ENCODE peak calls at places on chromosomes 2 and 18, in five cellular contexts. One of them, this sample, is unnamed.

GRCh38 chr18:70046207-70046606 is 98.5 kb upstream of the CD226 start:
- DNase-seq in cerebellum: no peak
- DNase-seq in K562: no peak
- DNase-seq in fibroblast of lung: peak
- DNase-seq in left ventricle myocardium inferior: no peak
- DNase-seq in this sample: no peak

GRCh38 chr2:22450831-22451230 is 934.1 kb upstream of the KLHL29 start:
- DNase-seq in left ventricle myocardium inferior: no peak
- DNase-seq in fibroblast of lung: no peak
- DNase-seq in K562: no peak
- DNase-seq in cerebellum: no peak
- DNase-seq in this sample: no peak

GRCh38 chr18:41617592-41617991 is 337.4 kb upstream of the PIK3C3 start:
- DNase-seq in fibroblast of lung: no peak
- DNase-seq in cerebellum: no peak
- DNase-seq in K562: no peak
- DNase-seq in left ventricle myocardium inferior: no peak
- DNase-seq in this sample: no peak

GRCh38 chr2:239392072-239392357 is 8.8 kb downstream of the HDAC4 start:
- DNase-seq in cerebellum: no peak
- DNase-seq in left ventricle myocardium inferior: no peak
- DNase-seq in K562: no peak
- DNase-seq in fibroblast of lung: no peak
- DNase-seq in this sample: no peak

GRCh38 chr2:55395724-55396605 is 23.7 kb downstream of the CCDC88A start:
- DNase-seq in K562: no peak
- DNase-seq in left ventricle myocardium inferior: no peak
- DNase-seq in cerebellum: no peak
- DNase-seq in fibroblast of lung: no peak
- DNase-seq in this sample: no peak

GRCh38 chr18:51833850-51834249 is 506.1 kb upstream of the DCC start:
- DNase-seq in fibroblast of lung: no peak
- DNase-seq in cerebellum: no peak
- DNase-seq in K562: no peak
- DNase-seq in left ventricle myocardium inferior: no peak
- DNase-seq in this sample: no peak

GRCh38 chr2:162243305-162243693 is at the start of gene FAP:
- DNase-seq in cerebellum: no peak
- DNase-seq in K562: no peak
- DNase-seq in left ventricle myocardium inferior: no peak
- DNase-seq in fibroblast of lung: peak
- DNase-seq in this sample: peak

GRCh38 chr2:230751062-230751461 is 38.4 kb downstream of the CAB39 start:
- DNase-seq in left ventricle myocardium inferior: no peak
- DNase-seq in K562: no peak
- DNase-seq in cerebellum: no peak
- DNase-seq in fibroblast of lung: peak
- DNase-seq in this sample: peak

GRCh38 chr18:74147491-74147778 is 199 bp downstream of the FBXO15 start:
- DNase-seq in K562: no peak
- DNase-seq in cerebellum: no peak
- DNase-seq in fibroblast of lung: no peak
- DNase-seq in left ventricle myocardium inferior: no peak
- DNase-seq in this sample: no peak

GRCh38 chr2:113703404-113704299 is 52.8 kb downstream of the SLC35F5 start:
- DNase-seq in K562: no peak
- DNase-seq in cerebellum: no peak
- DNase-seq in left ventricle myocardium inferior: no peak
- DNase-seq in fibroblast of lung: no peak
- DNase-seq in this sample: no peak

GRCh38 chr2:5914831-5915611 is 222.8 kb downstream of the SOX11 start:
- DNase-seq in cerebellum: no peak
- DNase-seq in fibroblast of lung: peak
- DNase-seq in left ventricle myocardium inferior: peak
- DNase-seq in K562: no peak
- DNase-seq in this sample: peak

GRCh38 chr2:141316103-141316502 is 814.7 kb downstream of the LRP1B start:
- DNase-seq in fibroblast of lung: no peak
- DNase-seq in left ventricle myocardium inferior: no peak
- DNase-seq in cerebellum: no peak
- DNase-seq in K562: no peak
- DNase-seq in this sample: no peak

GRCh38 chr18:3294435-3295080 is 32.6 kb downstream of the MYL12B start:
- DNase-seq in fibroblast of lung: peak
- DNase-seq in left ventricle myocardium inferior: no peak
- DNase-seq in cerebellum: no peak
- DNase-seq in K562: no peak
- DNase-seq in this sample: peak

GRCh38 chr2:14081526-14081925 is 551.0 kb upstream of the LRATD1 start:
- DNase-seq in cerebellum: no peak
- DNase-seq in K562: no peak
- DNase-seq in left ventricle myocardium inferior: no peak
- DNase-seq in fibroblast of lung: peak
- DNase-seq in this sample: no peak

GRCh38 chr2:234980476-234981187 is 28.8 kb downstream of the SH3BP4 start:
- DNase-seq in K562: no peak
- DNase-seq in fibroblast of lung: no peak
- DNase-seq in left ventricle myocardium inferior: no peak
- DNase-seq in cerebellum: no peak
- DNase-seq in this sample: peak

GRCh38 chr18:56815926-56816325 is 164.8 kb downstream of the WDR7 start:
- DNase-seq in left ventricle myocardium inferior: no peak
- DNase-seq in fibroblast of lung: no peak
- DNase-seq in cerebellum: no peak
- DNase-seq in K562: no peak
- DNase-seq in this sample: peak

GRCh38 chr18:6629635-6630140 is 99.8 kb upstream of the ARHGAP28 start:
- DNase-seq in left ventricle myocardium inferior: no peak
- DNase-seq in K562: no peak
- DNase-seq in fibroblast of lung: peak
- DNase-seq in cerebellum: no peak
- DNase-seq in this sample: no peak

GRCh38 chr18:73739098-73739497 is 408.5 kb downstream of the FBXO15 start:
- DNase-seq in K562: no peak
- DNase-seq in left ventricle myocardium inferior: no peak
- DNase-seq in fibroblast of lung: no peak
- DNase-seq in cerebellum: no peak
- DNase-seq in this sample: no peak

GRCh38 chr18:79904357-79905147 is 46.9 kb downstream of the SLC66A2 start:
- DNase-seq in fibroblast of lung: no peak
- DNase-seq in K562: no peak
- DNase-seq in left ventricle myocardium inferior: no peak
- DNase-seq in cerebellum: no peak
- DNase-seq in this sample: no peak

GRCh38 chr2:41038408-41038807 is 586.5 kb upstream of the SLC8A1 start:
- DNase-seq in fibroblast of lung: peak
- DNase-seq in left ventricle myocardium inferior: no peak
- DNase-seq in K562: no peak
- DNase-seq in cerebellum: no peak
- DNase-seq in this sample: peak

GRCh38 chr2:378364-378763 is 90.5 kb upstream of the ALKAL2 start:
- DNase-seq in left ventricle myocardium inferior: no peak
- DNase-seq in K562: no peak
- DNase-seq in cerebellum: no peak
- DNase-seq in fibroblast of lung: no peak
- DNase-seq in this sample: no peak

GRCh38 chr18:55246278-55246677 is 287.0 kb upstream of the CCDC68 start:
- DNase-seq in left ventricle myocardium inferior: no peak
- DNase-seq in fibroblast of lung: no peak
- DNase-seq in cerebellum: no peak
- DNase-seq in K562: no peak
- DNase-seq in this sample: no peak

GRCh38 chr2:42618972-42619371 is 50.5 kb downstream of the MTA3 start:
- DNase-seq in K562: no peak
- DNase-seq in fibroblast of lung: peak
- DNase-seq in left ventricle myocardium inferior: no peak
- DNase-seq in cerebellum: no peak
- DNase-seq in this sample: peak

GRCh38 chr2:118527571-118527970 is 319.9 kb downstream of the EN1 start:
- DNase-seq in fibroblast of lung: no peak
- DNase-seq in left ventricle myocardium inferior: no peak
- DNase-seq in K562: no peak
- DNase-seq in cerebellum: no peak
- DNase-seq in this sample: no peak

GRCh38 chr18:41809652-41810051 is 145.4 kb upstream of the PIK3C3 start:
- DNase-seq in K562: no peak
- DNase-seq in left ventricle myocardium inferior: no peak
- DNase-seq in fibroblast of lung: no peak
- DNase-seq in cerebellum: no peak
- DNase-seq in this sample: peak

GRCh38 chr2:240192661-240193060 is 52.2 kb upstream of the OTOS start:
- DNase-seq in left ventricle myocardium inferior: no peak
- DNase-seq in K562: no peak
- DNase-seq in cerebellum: no peak
- DNase-seq in fibroblast of lung: no peak
- DNase-seq in this sample: no peak

GRCh38 chr2:25558262-25558661 is 115.1 kb downstream of the DTNB start:
- DNase-seq in left ventricle myocardium inferior: no peak
- DNase-seq in K562: no peak
- DNase-seq in cerebellum: no peak
- DNase-seq in fibroblast of lung: peak
- DNase-seq in this sample: peak

GRCh38 chr18:13051159-13051558 is 60.0 kb downstream of the CEP192 start:
- DNase-seq in fibroblast of lung: no peak
- DNase-seq in K562: no peak
- DNase-seq in left ventricle myocardium inferior: no peak
- DNase-seq in cerebellum: no peak
- DNase-seq in this sample: peak

GRCh38 chr2:166375205-166375735 is 474 bp downstream of the SCN9A start:
- DNase-seq in K562: no peak
- DNase-seq in cerebellum: no peak
- DNase-seq in fibroblast of lung: peak
- DNase-seq in left ventricle myocardium inferior: no peak
- DNase-seq in this sample: peak

GRCh38 chr2:108271691-108272253 is 16.9 kb upstream of the SULT1C2 start:
- DNase-seq in fibroblast of lung: peak
- DNase-seq in K562: peak
- DNase-seq in cerebellum: no peak
- DNase-seq in left ventricle myocardium inferior: no peak
- DNase-seq in this sample: peak

GRCh38 chr2:184692137-184692734 is 93.9 kb downstream of the ZNF804A start:
- DNase-seq in K562: no peak
- DNase-seq in fibroblast of lung: peak
- DNase-seq in cerebellum: peak
- DNase-seq in left ventricle myocardium inferior: no peak
- DNase-seq in this sample: peak

GRCh38 chr2:232986155-232986554 is 26.9 kb downstream of the NGEF start:
- DNase-seq in fibroblast of lung: no peak
- DNase-seq in K562: no peak
- DNase-seq in left ventricle myocardium inferior: no peak
- DNase-seq in cerebellum: no peak
- DNase-seq in this sample: no peak

This sample was measured in mesenchymal stem cell.